ENCODE peak calls at places on chromosomes 3 and 15, in six cellular contexts. One of them, this sample, is unnamed.

GRCh38 chr3:161409069-161409468 is 37.8 kb upstream of the SPTSSB start:
- DNase-seq in PC-9: peak; percentile 37
- DNase-seq in naive thymus-derived CD4-positive, alpha-beta T cell: peak; percentile 55
- DNase-seq in stomach: no peak
- DNase-seq in prostate gland: no peak
- DNase-seq in GM23338: peak; percentile 68
- DNase-seq in this sample: no peak

GRCh38 chr3:9946112-9947024 is 5.8 kb downstream of the PRRT3 start:
- DNase-seq in PC-9: peak; percentile 91
- DNase-seq in naive thymus-derived CD4-positive, alpha-beta T cell: peak; percentile 82
- DNase-seq in stomach: peak; percentile 92
- DNase-seq in prostate gland: peak; percentile 79
- DNase-seq in GM23338: peak; percentile 93
- DNase-seq in this sample: peak; percentile 57

GRCh38 chr3:13040381-13041074 is 32.7 kb downstream of the IQSEC1 start:
- DNase-seq in PC-9: no peak
- DNase-seq in naive thymus-derived CD4-positive, alpha-beta T cell: no peak
- DNase-seq in stomach: no peak
- DNase-seq in prostate gland: no peak
- DNase-seq in GM23338: no peak
- DNase-seq in this sample: no peak

GRCh38 chr15:51024735-51025453 is 69.8 kb downstream of the TNFAIP8L3 start:
- DNase-seq in PC-9: no peak
- DNase-seq in naive thymus-derived CD4-positive, alpha-beta T cell: no peak
- DNase-seq in stomach: no peak
- DNase-seq in prostate gland: peak; percentile 24
- DNase-seq in GM23338: no peak
- DNase-seq in this sample: no peak

GRCh38 chr3:76724075-76724474 is 315.8 kb upstream of the ROBO2 start:
- DNase-seq in PC-9: no peak
- DNase-seq in naive thymus-derived CD4-positive, alpha-beta T cell: no peak
- DNase-seq in stomach: no peak
- DNase-seq in prostate gland: no peak
- DNase-seq in GM23338: no peak
- DNase-seq in this sample: no peak

GRCh38 chr3:128190501-128190900 is 37.2 kb downstream of the EEFSEC start:
- DNase-seq in PC-9: peak; percentile 12
- DNase-seq in naive thymus-derived CD4-positive, alpha-beta T cell: no peak
- DNase-seq in stomach: no peak
- DNase-seq in prostate gland: no peak
- DNase-seq in GM23338: no peak
- DNase-seq in this sample: no peak

GRCh38 chr3:125125822-125126245 is 70.0 kb upstream of the HEG1 start:
- DNase-seq in PC-9: peak; percentile 74
- DNase-seq in naive thymus-derived CD4-positive, alpha-beta T cell: no peak
- DNase-seq in stomach: no peak
- DNase-seq in prostate gland: no peak
- DNase-seq in GM23338: no peak
- DNase-seq in this sample: no peak

GRCh38 chr3:111047812-111048435 is 23.7 kb upstream of the NECTIN3 start:
- DNase-seq in PC-9: no peak
- DNase-seq in naive thymus-derived CD4-positive, alpha-beta T cell: no peak
- DNase-seq in stomach: no peak
- DNase-seq in prostate gland: no peak
- DNase-seq in GM23338: no peak
- DNase-seq in this sample: no peak

GRCh38 chr3:114115151-114115550 is 58.6 kb downstream of the QTRT2 start:
- DNase-seq in PC-9: no peak
- DNase-seq in naive thymus-derived CD4-positive, alpha-beta T cell: no peak
- DNase-seq in stomach: no peak
- DNase-seq in prostate gland: no peak
- DNase-seq in GM23338: no peak
- DNase-seq in this sample: no peak

GRCh38 chr15:33934396-33934795 is 33.9 kb upstream of the CHRM5 start:
- DNase-seq in PC-9: no peak
- DNase-seq in naive thymus-derived CD4-positive, alpha-beta T cell: no peak
- DNase-seq in stomach: no peak
- DNase-seq in prostate gland: no peak
- DNase-seq in GM23338: no peak
- DNase-seq in this sample: no peak

GRCh38 chr3:10933958-10934481 is 58.5 kb upstream of the SLC6A1 start:
- DNase-seq in PC-9: no peak
- DNase-seq in naive thymus-derived CD4-positive, alpha-beta T cell: no peak
- DNase-seq in stomach: no peak
- DNase-seq in prostate gland: no peak
- DNase-seq in GM23338: peak; percentile 10
- DNase-seq in this sample: no peak

GRCh38 chr15:98311566-98312188 is 336.7 kb upstream of the IGF1R start:
- DNase-seq in PC-9: peak; percentile 52
- DNase-seq in naive thymus-derived CD4-positive, alpha-beta T cell: peak; percentile 55
- DNase-seq in stomach: peak; percentile 87
- DNase-seq in prostate gland: peak; percentile 82
- DNase-seq in GM23338: peak; percentile 86
- DNase-seq in this sample: peak; percentile 54

GRCh38 chr15:56533741-56534416 is 68.9 kb upstream of the MNS1 start:
- DNase-seq in PC-9: no peak
- DNase-seq in naive thymus-derived CD4-positive, alpha-beta T cell: no peak
- DNase-seq in stomach: no peak
- DNase-seq in prostate gland: no peak
- DNase-seq in GM23338: no peak
- DNase-seq in this sample: no peak

GRCh38 chr3:126927405-126927750 is 55.5 kb upstream of the PLXNA1 start:
- DNase-seq in PC-9: no peak
- DNase-seq in naive thymus-derived CD4-positive, alpha-beta T cell: no peak
- DNase-seq in stomach: no peak
- DNase-seq in prostate gland: no peak
- DNase-seq in GM23338: no peak
- DNase-seq in this sample: no peak

GRCh38 chr15:69751147-69751546 is 298.5 kb downstream of the RPLP1 start:
- DNase-seq in PC-9: no peak
- DNase-seq in naive thymus-derived CD4-positive, alpha-beta T cell: no peak
- DNase-seq in stomach: no peak
- DNase-seq in prostate gland: no peak
- DNase-seq in GM23338: no peak
- DNase-seq in this sample: no peak

GRCh38 chr3:63400259-63400860 is 122.3 kb downstream of the SYNPR start:
- DNase-seq in PC-9: no peak
- DNase-seq in naive thymus-derived CD4-positive, alpha-beta T cell: no peak
- DNase-seq in stomach: no peak
- DNase-seq in prostate gland: no peak
- DNase-seq in GM23338: no peak
- DNase-seq in this sample: no peak

GRCh38 chr3:118097660-118098059 is 937.0 kb downstream of the IGSF11 start:
- DNase-seq in PC-9: no peak
- DNase-seq in naive thymus-derived CD4-positive, alpha-beta T cell: no peak
- DNase-seq in stomach: no peak
- DNase-seq in prostate gland: no peak
- DNase-seq in GM23338: no peak
- DNase-seq in this sample: no peak

GRCh38 chr15:67202991-67203390 is 51.5 kb downstream of the AAGAB start:
- DNase-seq in PC-9: no peak
- DNase-seq in naive thymus-derived CD4-positive, alpha-beta T cell: no peak
- DNase-seq in stomach: no peak
- DNase-seq in prostate gland: no peak
- DNase-seq in GM23338: no peak
- DNase-seq in this sample: no peak

GRCh38 chr15:67210555-67211168 is 43.8 kb downstream of the AAGAB start:
- DNase-seq in PC-9: no peak
- DNase-seq in naive thymus-derived CD4-positive, alpha-beta T cell: no peak
- DNase-seq in stomach: no peak
- DNase-seq in prostate gland: no peak
- DNase-seq in GM23338: no peak
- DNase-seq in this sample: no peak

GRCh38 chr15:67212655-67213054 is 41.8 kb downstream of the AAGAB start:
- DNase-seq in PC-9: no peak
- DNase-seq in naive thymus-derived CD4-positive, alpha-beta T cell: no peak
- DNase-seq in stomach: no peak
- DNase-seq in prostate gland: no peak
- DNase-seq in GM23338: no peak
- DNase-seq in this sample: no peak

GRCh38 chr15:67202091-67202490 is 52.4 kb downstream of the AAGAB start:
- DNase-seq in PC-9: no peak
- DNase-seq in naive thymus-derived CD4-positive, alpha-beta T cell: no peak
- DNase-seq in stomach: no peak
- DNase-seq in prostate gland: no peak
- DNase-seq in GM23338: no peak
- DNase-seq in this sample: no peak

GRCh38 chr15:67207555-67208182 is 46.8 kb downstream of the AAGAB start:
- DNase-seq in PC-9: no peak
- DNase-seq in naive thymus-derived CD4-positive, alpha-beta T cell: no peak
- DNase-seq in stomach: no peak
- DNase-seq in prostate gland: no peak
- DNase-seq in GM23338: no peak
- DNase-seq in this sample: no peak
- H3K27ac ChIP-seq in PC-9: no peak overlapping the region
- H3K27ac ChIP-seq in naive thymus-derived CD4-positive, alpha-beta T cell: no peak overlapping the region
- H3K27ac ChIP-seq in stomach: no peak overlapping the region
- H3K27ac ChIP-seq in prostate gland: no peak overlapping the region
- H3K27ac ChIP-seq in GM23338: no peak overlapping the region
- H3K27ac ChIP-seq in this sample: no peak overlapping the region

DNA sequence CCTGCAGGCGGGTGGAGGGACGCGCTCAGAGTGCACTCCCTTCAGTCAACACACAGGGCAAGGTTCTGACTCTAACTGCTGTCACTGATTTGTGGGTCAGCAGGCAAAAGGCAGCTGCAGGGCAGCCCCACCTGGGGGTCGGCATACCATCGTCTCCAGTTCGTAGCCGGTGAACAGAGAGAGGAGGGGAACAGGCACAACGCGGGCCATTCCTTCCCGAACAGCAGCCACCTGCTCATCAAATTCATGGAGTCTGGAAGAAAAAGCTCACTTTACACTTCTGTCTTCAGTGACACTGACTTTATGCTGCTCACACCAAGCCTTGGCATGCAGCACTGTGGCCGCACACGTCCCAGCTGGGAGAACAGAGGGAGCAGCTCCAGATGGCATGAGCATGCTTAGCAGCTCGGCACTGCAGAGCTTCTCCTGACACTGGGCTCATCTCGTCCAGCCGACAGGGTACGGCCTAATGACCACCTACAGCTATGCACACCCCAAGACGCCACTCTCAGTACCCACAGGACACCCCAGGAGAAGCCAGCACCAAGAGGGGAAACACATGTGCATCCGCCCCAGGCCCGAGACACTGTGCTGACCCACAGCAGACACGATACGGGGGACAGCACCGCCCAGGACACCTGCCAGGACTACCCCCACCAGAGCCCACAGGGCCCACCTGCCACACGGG is 14.5 kb upstream of the OCA2 start:
- DNase-seq in PC-9: no peak
- DNase-seq in naive thymus-derived CD4-positive, alpha-beta T cell: no peak
- DNase-seq in stomach: no peak
- DNase-seq in prostate gland: no peak
- DNase-seq in GM23338: no peak
- DNase-seq in this sample: no peak
- H3K4me1 ChIP-seq in PC-9: no peaks in the 10 kb centered on the region
- H3K4me1 ChIP-seq in naive thymus-derived CD4-positive, alpha-beta T cell: no peaks in the 10 kb centered on the region
- H3K4me1 ChIP-seq in stomach: no peaks in the 10 kb centered on the region
- H3K4me1 ChIP-seq in prostate gland: no peaks in the 10 kb centered on the region
- H3K4me1 ChIP-seq in GM23338: no peaks in the 10 kb centered on the region
- H3K4me1 ChIP-seq in this sample: peaks cover 6% of the 10 kb centered on the region

GRCh38 chr15:29925227-29926082 is 103.2 kb upstream of the TJP1 start:
- DNase-seq in PC-9: peak; percentile 66
- DNase-seq in naive thymus-derived CD4-positive, alpha-beta T cell: peak; percentile 15
- DNase-seq in stomach: peak; percentile 38
- DNase-seq in prostate gland: peak; percentile 34
- DNase-seq in GM23338: peak; percentile 93
- DNase-seq in this sample: no peak
- H3K27ac ChIP-seq in PC-9: peak overlapping the region; percentile 97
- H3K27ac ChIP-seq in naive thymus-derived CD4-positive, alpha-beta T cell: no peak overlapping the region
- H3K27ac ChIP-seq in stomach: peak overlapping the region; percentile 71
- H3K27ac ChIP-seq in prostate gland: no peak overlapping the region
- H3K27ac ChIP-seq in GM23338: peak overlapping the region; percentile 61
- H3K27ac ChIP-seq in this sample: no peak overlapping the region

DNA sequence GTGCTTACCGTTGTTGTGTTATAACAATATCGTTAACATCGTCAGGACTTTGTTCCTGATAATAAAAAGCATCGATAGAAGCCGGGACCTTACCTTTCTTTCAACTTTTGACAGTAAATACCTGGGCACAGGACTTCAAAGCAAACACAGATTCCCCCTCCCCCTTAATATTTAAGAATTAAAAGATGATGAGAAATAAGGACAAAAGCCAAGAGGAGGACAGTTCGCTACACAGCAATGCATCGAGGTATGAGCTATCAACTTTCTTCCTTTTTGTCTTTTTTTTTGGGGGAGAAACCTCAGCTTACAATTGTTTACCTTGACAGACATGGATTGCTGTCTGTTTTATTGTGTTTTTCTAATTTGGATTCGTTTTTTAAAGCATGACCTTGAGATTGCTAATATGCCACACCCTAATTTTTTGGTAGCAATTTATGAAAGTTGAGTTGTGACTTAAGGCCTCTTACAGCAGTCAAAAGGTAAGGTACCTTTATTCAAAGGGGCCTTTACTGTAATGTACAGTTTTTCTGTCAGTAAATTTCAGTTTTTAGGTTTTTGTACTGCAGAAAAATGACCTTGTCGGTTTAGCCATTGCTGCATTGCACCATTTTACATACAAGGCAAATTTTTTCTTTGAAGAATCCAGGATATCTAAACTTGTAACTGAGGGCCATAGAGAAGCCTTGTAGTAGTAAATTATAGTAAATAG is 1.1 kb downstream of the CHD2 start:
- DNase-seq in PC-9: no peak
- DNase-seq in naive thymus-derived CD4-positive, alpha-beta T cell: no peak
- DNase-seq in stomach: no peak
- DNase-seq in prostate gland: peak; percentile 2
- DNase-seq in GM23338: no peak
- DNase-seq in this sample: no peak
- H3K4me1 ChIP-seq in PC-9: peaks cover 19% of the 10 kb centered on the region
- H3K4me1 ChIP-seq in naive thymus-derived CD4-positive, alpha-beta T cell: peaks cover 48% of the 10 kb centered on the region
- H3K4me1 ChIP-seq in stomach: peaks cover 23% of the 10 kb centered on the region
- H3K4me1 ChIP-seq in prostate gland: peaks cover 7% of the 10 kb centered on the region
- H3K4me1 ChIP-seq in GM23338: peaks cover 17% of the 10 kb centered on the region
- H3K4me1 ChIP-seq in this sample: peaks cover 31% of the 10 kb centered on the region

DNA sequence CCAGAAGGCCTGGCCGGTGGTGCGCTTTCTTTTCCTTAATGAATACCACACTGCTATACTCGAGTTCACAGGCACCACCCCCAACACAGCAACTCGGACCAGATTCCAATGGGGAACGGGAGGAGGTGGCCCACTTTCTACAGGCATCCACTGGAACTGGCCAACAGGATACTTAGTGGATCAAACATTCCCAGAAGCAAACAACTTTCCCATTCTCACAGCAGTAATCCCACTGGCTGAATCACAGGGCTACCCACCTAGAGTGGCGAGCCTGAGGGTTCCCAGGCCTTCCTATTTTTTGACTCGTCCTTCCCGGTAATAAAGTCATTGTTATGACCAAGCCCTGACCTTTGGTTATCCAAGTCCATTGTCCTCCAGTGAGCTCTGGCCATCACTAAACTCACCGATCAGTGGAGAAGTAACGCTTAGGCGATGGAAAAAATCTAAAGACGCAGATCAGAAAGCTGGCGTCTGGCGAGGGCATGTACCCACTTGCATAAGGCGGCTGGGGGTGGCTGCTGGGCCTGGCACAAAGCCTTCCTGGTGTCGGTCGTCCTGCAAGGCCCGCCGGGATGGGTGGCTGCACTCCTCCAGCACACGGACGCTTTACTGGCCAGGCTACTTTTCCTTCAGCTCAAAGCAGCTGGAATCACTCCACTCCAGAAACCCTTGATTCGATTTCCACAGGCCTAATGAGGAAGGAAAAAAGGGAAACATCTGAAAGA is 1.2 kb downstream of the EOGT start:
- DNase-seq in PC-9: no peak
- DNase-seq in naive thymus-derived CD4-positive, alpha-beta T cell: no peak
- DNase-seq in stomach: no peak
- DNase-seq in prostate gland: peak; percentile 81
- DNase-seq in GM23338: peak; percentile 67
- DNase-seq in this sample: peak; percentile 47
- H3K27ac ChIP-seq in PC-9: no peak overlapping the region
- H3K27ac ChIP-seq in naive thymus-derived CD4-positive, alpha-beta T cell: peak overlapping the region; percentile 78
- H3K27ac ChIP-seq in stomach: peak overlapping the region; percentile 97
- H3K27ac ChIP-seq in prostate gland: peak overlapping the region; percentile 97
- H3K27ac ChIP-seq in GM23338: no peak overlapping the region
- H3K27ac ChIP-seq in this sample: peak overlapping the region; percentile 100

This sample was measured in thoracic aorta.